ENCODE peak calls at places on chromosomes 6 and 20, in four cellular contexts. A, G, E and M are unnamed samples.

GRCh38 chr6:105974981-105975380 is 111.2 kb upstream of the PRDM1 start:
- DNase-seq in A (no peak), G (no peak), E (no peak), M (no peak)

GRCh38 chr6:156630613-156631302 is 146.4 kb upstream of the ARID1B start:
- DNase-seq in A (no peak), G (no peak), E (no peak), M (no peak)

GRCh38 chr20:60136640-60137411 is 178.6 kb downstream of the CDH26 start:
- DNase-seq in A (no peak), G (no peak), E (no peak), M (no peak)

GRCh38 chr20:44973053-44973452 is 6.7 kb downstream of the STK4 start:
- DNase-seq in A (no peak), G (no peak), E (no peak), M (no peak)

GRCh38 chr20:38421915-38422314 is 13.2 kb downstream of the SNHG17 start:
- DNase-seq in A (no peak), G (no peak), E (no peak), M (no peak)

GRCh38 chr6:19399406-19399805 is 437.8 kb upstream of the ID4 start:
- DNase-seq in A (no peak), G (no peak), E (peak; percentile 31), M (peak; percentile 90)

GRCh38 chr6:6841571-6841970 is 253.1 kb downstream of the LY86 start:
- DNase-seq in A (no peak), G (no peak), E (no peak), M (no peak)

GRCh38 chr20:51563597-51564332 is 21.2 kb upstream of the NFATC2 start:
- DNase-seq in A (no peak), G (no peak), E (peak; percentile 82), M (peak; percentile 91)

GRCh38 chr6:56101141-56101553 is 146.2 kb downstream of the COL21A1 start:
- DNase-seq in A (no peak), G (no peak), E (no peak), M (peak; percentile 90)

GRCh38 chr6:6495851-6496250 is 92.7 kb upstream of the LY86 start:
- DNase-seq in A (no peak), G (no peak), E (no peak), M (no peak)

GRCh38 chr6:150140236-150140969 is 2.4 kb upstream of the PPP1R14C start:
- DNase-seq in A (no peak), G (no peak), E (no peak), M (no peak)

GRCh38 chr20:23091741-23092408 is 5.8 kb upstream of the CD93 start:
- DNase-seq in A (no peak), G (no peak), E (no peak), M (no peak)

GRCh38 chr6:11460837-11461661 is 76.5 kb upstream of the TMEM170B start:
- DNase-seq in A (no peak), G (peak; percentile 3), E (no peak), M (no peak)

GRCh38 chr6:41059569-41059968 is 6.6 kb downstream of the APOBEC2 start:
- DNase-seq in A (no peak), G (no peak), E (no peak), M (peak; percentile 46)

GRCh38 chr6:19837511-19838441 is 606 bp downstream of the ID4 start:
- DNase-seq in A (no peak), G (no peak), E (peak; percentile 45), M (peak; percentile 78)

GRCh38 chr20:38961530-38962043 is 557 bp upstream of the DHX35 start:
- DNase-seq in A (no peak), G (peak; percentile 7), E (no peak), M (no peak)

GRCh38 chr20:50724112-50724724 is 7.2 kb upstream of the PARD6B start:
- DNase-seq in A (no peak), G (no peak), E (no peak), M (no peak)

GRCh38 chr6:62175195-62175594 is 110.8 kb downstream of the KHDRBS2 start:
- DNase-seq in A (no peak), G (no peak), E (no peak), M (no peak)

GRCh38 chr6:142569676-142570075 is 267.9 kb downstream of the ADGRG6 start:
- DNase-seq in A (no peak), G (no peak), E (no peak), M (peak; percentile 51)

GRCh38 chr6:154960299-154960796 is 34.8 kb upstream of the TIAM2 start:
- DNase-seq in A (no peak), G (no peak), E (peak; percentile 44), M (no peak)

GRCh38 chr6:44661221-44661609 is 273.7 kb downstream of the CDC5L start:
- DNase-seq in A (no peak), G (no peak), E (no peak), M (peak; percentile 91)

GRCh38 chr6:48765352-48765961 is 654.5 kb upstream of the PTCHD4 start:
- DNase-seq in A (peak; percentile 73), G (no peak), E (no peak), M (peak; percentile 78)

GRCh38 chr6:71403422-71404134 is 115.0 kb downstream of the OGFRL1 start:
- DNase-seq in A (no peak), G (no peak), E (no peak), M (no peak)

GRCh38 chr6:18533793-18534192 is 146.6 kb downstream of the RNF144B start:
- DNase-seq in A (no peak), G (no peak), E (no peak), M (no peak)

GRCh38 chr6:7108196-7108963 is 619 bp downstream of the RREB1 start:
- DNase-seq in A (no peak), G (peak; percentile 23), E (peak; percentile 76), M (peak; percentile 78)

GRCh38 chr20:32207211-32207625 is 325 bp downstream of the PLAGL2 start:
- DNase-seq in A (no peak), G (no peak), E (no peak), M (no peak)

GRCh38 chr6:51841656-51842055 is 245.8 kb downstream of the PKHD1 start:
- DNase-seq in A (no peak), G (no peak), E (no peak), M (no peak)

GRCh38 chr6:160996316-160996715 is 4.7 kb downstream of the MAP3K4 start:
- DNase-seq in A (no peak), G (no peak), E (no peak), M (no peak)

GRCh38 chr20:12570371-12570770 is 438.4 kb upstream of the SPTLC3 start:
- DNase-seq in A (peak; percentile 93), G (no peak), E (no peak), M (no peak)

GRCh38 chr20:46317685-46318177 is 9.4 kb upstream of the CDH22 start:
- DNase-seq in A (no peak), G (no peak), E (no peak), M (no peak)

GRCh38 chr20:12152996-12153395 is 235.3 kb downstream of the BTBD3 start:
- DNase-seq in A (no peak), G (no peak), E (no peak), M (peak; percentile 14)

GRCh38 chr6:8175046-8175777 is 72.9 kb upstream of the EEF1E1 start:
- DNase-seq in A (no peak), G (no peak), E (no peak), M (no peak)

GRCh38 chr20:58192567-58192966 is 35.9 kb downstream of the ANKRD60 start:
- DNase-seq in A (no peak), G (no peak), E (no peak), M (no peak)

GRCh38 chr6:108168501-108168979 is 2.7 kb downstream of the NR2E1 start:
- DNase-seq in A (no peak), G (no peak), E (no peak), M (peak; percentile 90)

GRCh38 chr6:38012573-38012972 is 193.0 kb downstream of the ZFAND3 start:
- DNase-seq in A (peak; percentile 71), G (no peak), E (no peak), M (peak; percentile 59)

GRCh38 chr6:166104107-166104506 is 63.5 kb downstream of the TBXT start:
- DNase-seq in A (no peak), G (no peak), E (no peak), M (peak; percentile 13)

GRCh38 chr6:19802656-19803055 is 34.5 kb upstream of the ID4 start:
- DNase-seq in A (peak; percentile 59), G (no peak), E (no peak), M (no peak)